ENCODE peak calls at places on chromosomes 6 and 20, in four cellular contexts. O is left lung, B is lower leg skin, F is fibroblast of the aortic adventitia. A is an unnamed sample.
A peak's percentile ranks its signal among the peaks of the same experiment; 100 is the strongest.

GRCh38 chr6:14270925-14271791 is 153.6 kb downstream of the CD83 start:
- DNase-seq in O (peak; percentile 62), B (peak; percentile 81), F (peak; percentile 95), A (no peak)

GRCh38 chr20:38104283-38104682 is 60.8 kb downstream of the TGM2 start:
- DNase-seq in O (no peak), B (no peak), F (no peak), A (no peak)

GRCh38 chr6:151375833-151376232 is 15.5 kb downstream of the ZBTB2 start:
- DNase-seq in O (no peak), B (no peak), F (no peak), A (no peak)

GRCh38 chr6:156450421-156450820 is 326.8 kb upstream of the ARID1B start:
- DNase-seq in O (no peak), B (no peak), F (no peak), A (no peak)

GRCh38 chr6:42068173-42068572 is 17.8 kb downstream of the TAF8 start:
- DNase-seq in O (no peak), B (no peak), F (no peak), A (no peak)

GRCh38 chr20:62749851-62750445 is 41.3 kb downstream of the NTSR1 start:
- DNase-seq in O (no peak), B (no peak), F (no peak), A (no peak)

GRCh38 chr6:159988983-159989454 is 20.1 kb downstream of the IGF2R start:
- DNase-seq in O (peak; percentile 57), B (no peak), F (peak; percentile 55), A (no peak)

GRCh38 chr6:53582963-53583362 is 38.1 kb upstream of the GCLC start:
- DNase-seq in O (no peak), B (no peak), F (peak; percentile 22), A (no peak)

GRCh38 chr6:3406362-3406809 is 50.5 kb downstream of the SLC22A23 start:
- DNase-seq in O (no peak), B (no peak), F (no peak), A (no peak)

GRCh38 chr6:45841062-45841461 is 174.6 kb downstream of the CLIC5 start:
- DNase-seq in O (no peak), B (no peak), F (no peak), A (no peak)

GRCh38 chr20:2151805-2152727 is 50.4 kb downstream of the STK35 start:
- DNase-seq in O (peak; percentile 36), B (no peak), F (peak; percentile 88), A (no peak)

GRCh38 chr6:81750660-81751387 is 1.7 kb downstream of the TENT5A start:
- DNase-seq in O (no peak), B (no peak), F (peak; percentile 50), A (no peak)

GRCh38 chr20:46267108-46267820 is 41.0 kb downstream of the CDH22 start:
- DNase-seq in O (no peak), B (no peak), F (no peak), A (no peak)
- TF ChIP-seq CTCF in O (no peak), B (no peak), F (no peak), A (no peak)

GRCh38 chr20:57526885-57527566 is 2.1 kb upstream of the CTCFL start:
- DNase-seq in O (no peak), B (no peak), F (no peak), A (no peak)
- TF ChIP-seq CTCF in O (no peak), B (no peak), F (no peak), A (no peak)

GRCh38 chr20:650281-650680 is 2.7 kb downstream of the SRXN1 start:
- DNase-seq in O (no peak), B (no peak), F (no peak), A (no peak)

GRCh38 chr20:652611-653109 is 340 bp downstream of the SRXN1 start:
- DNase-seq in O (peak; percentile 51), B (no peak), F (peak; percentile 45), A (peak; percentile 58)

GRCh38 chr20:653110-653589 is at the start of gene SRXN1:
- DNase-seq in O (peak; percentile 92), B (peak; percentile 63), F (peak; percentile 90), A (peak; percentile 81)

GRCh38 chr20:651713-652610 is 1.0 kb downstream of the SRXN1 start:
- DNase-seq in O (no peak), B (no peak), F (no peak), A (no peak)

GRCh38 chr20:650954-651353 is 2.0 kb downstream of the SRXN1 start:
- DNase-seq in O (no peak), B (no peak), F (peak; percentile 42), A (no peak)
- TF ChIP-seq CTCF in O (no peak), B (no peak), F (peak; percentile 42), A (no peak)

GRCh38 chr6:107656883-107657282 is 167.0 kb downstream of the SOBP start:
- DNase-seq in O (no peak), B (no peak), F (no peak), A (no peak)
- TF ChIP-seq CTCF in O (no peak), B (no peak), F (no peak), A (no peak)

DNA sequence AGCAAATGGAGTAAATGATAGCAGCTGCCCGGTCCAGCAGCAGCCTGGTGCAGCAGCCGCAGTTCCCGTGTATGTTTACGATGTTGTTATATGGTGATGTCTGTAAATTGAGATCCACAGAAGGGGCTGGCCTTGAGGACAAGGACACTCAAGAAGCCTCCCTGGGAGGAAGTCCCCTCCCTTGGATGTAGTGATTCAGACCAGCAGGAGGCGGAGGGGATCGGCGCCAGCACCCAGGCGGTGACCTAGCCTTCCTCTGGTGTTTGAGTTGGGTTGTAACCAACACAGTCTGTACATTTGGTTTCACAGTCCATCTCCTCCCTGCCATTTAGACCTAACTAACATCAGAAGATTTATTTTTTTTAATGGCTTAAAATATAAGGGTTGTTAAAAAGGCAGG is 187.8 kb downstream of the SYNDIG1 start:
- DNase-seq in O (no peak), B (no peak), F (peak; percentile 40), A (no peak)
- TF ChIP-seq CTCF in O (no peak), B (no peak), F (peak; percentile 37), A (no peak)

GRCh38 chr6:119284861-119285521 is 64.6 kb downstream of the MAN1A1 start:
- DNase-seq in O (no peak), B (no peak), F (no peak), A (no peak)
- TF ChIP-seq CTCF in O (no peak), B (no peak), F (peak; percentile 11), A (no peak)

A was measured in mesothelial cell of epicardium.